ENCODE peak calls at places on chromosomes 13 and 19, in eight cellular contexts. One of them, this sample, is unnamed. For H3K36me3, the result is how much of the 10 kb centered on the place peaks cover.

GRCh38 chr13:109233293-109233692 is 553.1 kb downstream of the IRS2 start:
- DNase-seq in stomach: no peak
- DNase-seq in RWPE2: no peak
- DNase-seq in hepatocyte: no peak
- DNase-seq in fibroblast of lung: peak
- DNase-seq in effector memory CD4-positive, alpha-beta T cell: no peak
- DNase-seq in tibial nerve: no peak
- DNase-seq in heart right ventricle: no peak
- DNase-seq in this sample: no peak

GRCh38 chr13:109180905-109181425 is 551.6 kb downstream of the MYO16 start:
- DNase-seq in stomach: no peak
- DNase-seq in RWPE2: no peak
- DNase-seq in hepatocyte: peak
- DNase-seq in fibroblast of lung: peak
- DNase-seq in effector memory CD4-positive, alpha-beta T cell: no peak
- DNase-seq in tibial nerve: no peak
- DNase-seq in heart right ventricle: no peak
- DNase-seq in this sample: no peak

GRCh38 chr13:50334092-50334778 is 319.0 kb downstream of the KCNRG start:
- DNase-seq in stomach: no peak
- DNase-seq in RWPE2: no peak
- DNase-seq in hepatocyte: peak
- DNase-seq in fibroblast of lung: no peak
- DNase-seq in effector memory CD4-positive, alpha-beta T cell: no peak
- DNase-seq in tibial nerve: no peak
- DNase-seq in heart right ventricle: no peak
- DNase-seq in this sample: no peak

GRCh38 chr13:37561031-37561430 is 37.5 kb downstream of the POSTN start:
- DNase-seq in stomach: no peak
- DNase-seq in RWPE2: no peak
- DNase-seq in hepatocyte: no peak
- DNase-seq in fibroblast of lung: peak
- DNase-seq in effector memory CD4-positive, alpha-beta T cell: no peak
- DNase-seq in tibial nerve: no peak
- DNase-seq in heart right ventricle: no peak
- DNase-seq in this sample: no peak

GRCh38 chr13:113851480-113851803 is 12.4 kb downstream of the GAS6 start:
- DNase-seq in stomach: no peak
- DNase-seq in RWPE2: no peak
- DNase-seq in hepatocyte: no peak
- DNase-seq in fibroblast of lung: no peak
- DNase-seq in effector memory CD4-positive, alpha-beta T cell: no peak
- DNase-seq in tibial nerve: no peak
- DNase-seq in heart right ventricle: no peak
- DNase-seq in this sample: no peak

GRCh38 chr13:111993701-111994100 is 73.2 kb upstream of the SOX1 start:
- DNase-seq in stomach: no peak
- DNase-seq in RWPE2: no peak
- DNase-seq in hepatocyte: no peak
- DNase-seq in fibroblast of lung: no peak
- DNase-seq in effector memory CD4-positive, alpha-beta T cell: no peak
- DNase-seq in tibial nerve: no peak
- DNase-seq in heart right ventricle: no peak
- DNase-seq in this sample: no peak

GRCh38 chr19:19049406-19049805 is 14.4 kb upstream of the SLC25A42 start:
- DNase-seq in stomach: no peak
- DNase-seq in RWPE2: no peak
- DNase-seq in hepatocyte: no peak
- DNase-seq in fibroblast of lung: no peak
- DNase-seq in effector memory CD4-positive, alpha-beta T cell: no peak
- DNase-seq in tibial nerve: no peak
- DNase-seq in heart right ventricle: no peak
- DNase-seq in this sample: no peak

GRCh38 chr19:58001895-58002369 is 688 bp downstream of the ZNF606 start:
- DNase-seq in stomach: no peak
- DNase-seq in RWPE2: no peak
- DNase-seq in hepatocyte: no peak
- DNase-seq in fibroblast of lung: peak
- DNase-seq in effector memory CD4-positive, alpha-beta T cell: no peak
- DNase-seq in tibial nerve: no peak
- DNase-seq in heart right ventricle: no peak
- DNase-seq in this sample: no peak

GRCh38 chr13:44273991-44274810 is 99.4 kb upstream of the SERP2 start:
- DNase-seq in stomach: no peak
- DNase-seq in RWPE2: no peak
- DNase-seq in hepatocyte: peak
- DNase-seq in fibroblast of lung: no peak
- DNase-seq in effector memory CD4-positive, alpha-beta T cell: no peak
- DNase-seq in tibial nerve: no peak
- DNase-seq in heart right ventricle: no peak
- DNase-seq in this sample: peak

GRCh38 chr13:22848539-22849052 is 332.2 kb upstream of the SGCG start:
- DNase-seq in stomach: no peak
- DNase-seq in RWPE2: no peak
- DNase-seq in hepatocyte: peak
- DNase-seq in fibroblast of lung: no peak
- DNase-seq in effector memory CD4-positive, alpha-beta T cell: no peak
- DNase-seq in tibial nerve: no peak
- DNase-seq in heart right ventricle: no peak
- DNase-seq in this sample: peak

GRCh38 chr13:99657848-99658265 is 156.6 kb downstream of the TM9SF2 start:
- DNase-seq in stomach: peak
- DNase-seq in RWPE2: no peak
- DNase-seq in hepatocyte: peak
- DNase-seq in fibroblast of lung: peak
- DNase-seq in effector memory CD4-positive, alpha-beta T cell: no peak
- DNase-seq in tibial nerve: no peak
- DNase-seq in heart right ventricle: peak
- DNase-seq in this sample: no peak

GRCh38 chr19:12756150-12756883 is 4.7 kb downstream of the BEST2 start:
- DNase-seq in stomach: no peak
- DNase-seq in RWPE2: no peak
- DNase-seq in hepatocyte: no peak
- DNase-seq in fibroblast of lung: no peak
- DNase-seq in effector memory CD4-positive, alpha-beta T cell: no peak
- DNase-seq in tibial nerve: no peak
- DNase-seq in heart right ventricle: no peak
- DNase-seq in this sample: no peak

GRCh38 chr19:12868540-12869112 is 12.6 kb downstream of the DNASE2 start:
- DNase-seq in stomach: no peak
- DNase-seq in RWPE2: no peak
- DNase-seq in hepatocyte: no peak
- DNase-seq in fibroblast of lung: peak
- DNase-seq in effector memory CD4-positive, alpha-beta T cell: no peak
- DNase-seq in tibial nerve: no peak
- DNase-seq in heart right ventricle: no peak
- DNase-seq in this sample: no peak

GRCh38 chr13:113187263-113187669 is 21.2 kb downstream of the PCID2 start:
- DNase-seq in stomach: peak
- DNase-seq in RWPE2: peak
- DNase-seq in hepatocyte: peak
- DNase-seq in fibroblast of lung: peak
- DNase-seq in effector memory CD4-positive, alpha-beta T cell: no peak
- DNase-seq in tibial nerve: peak
- DNase-seq in heart right ventricle: peak
- DNase-seq in this sample: no peak

GRCh38 chr13:66492479-66492878 is 737.7 kb downstream of the PCDH9 start:
- DNase-seq in stomach: no peak
- DNase-seq in RWPE2: no peak
- DNase-seq in hepatocyte: peak
- DNase-seq in fibroblast of lung: peak
- DNase-seq in effector memory CD4-positive, alpha-beta T cell: no peak
- DNase-seq in tibial nerve: no peak
- DNase-seq in heart right ventricle: no peak
- DNase-seq in this sample: no peak

GRCh38 chr19:17235618-17236413 is 9.8 kb downstream of the OCEL1 start:
- DNase-seq in stomach: peak
- DNase-seq in RWPE2: no peak
- DNase-seq in hepatocyte: peak
- DNase-seq in fibroblast of lung: peak
- DNase-seq in effector memory CD4-positive, alpha-beta T cell: peak
- DNase-seq in tibial nerve: no peak
- DNase-seq in heart right ventricle: no peak
- DNase-seq in this sample: peak

GRCh38 chr19:35442091-35442490 is 6.0 kb upstream of the FFAR2 start:
- DNase-seq in stomach: no peak
- DNase-seq in RWPE2: no peak
- DNase-seq in hepatocyte: no peak
- DNase-seq in fibroblast of lung: no peak
- DNase-seq in effector memory CD4-positive, alpha-beta T cell: no peak
- DNase-seq in tibial nerve: no peak
- DNase-seq in heart right ventricle: no peak
- DNase-seq in this sample: no peak

GRCh38 chr13:106177146-106177545 is 358.3 kb downstream of the EFNB2 start:
- DNase-seq in stomach: no peak
- DNase-seq in RWPE2: no peak
- DNase-seq in hepatocyte: no peak
- DNase-seq in fibroblast of lung: no peak
- DNase-seq in effector memory CD4-positive, alpha-beta T cell: no peak
- DNase-seq in tibial nerve: no peak
- DNase-seq in heart right ventricle: no peak
- DNase-seq in this sample: no peak

GRCh38 chr13:83085186-83085900 is 796.9 kb downstream of the SLITRK1 start:
- DNase-seq in stomach: no peak
- DNase-seq in RWPE2: no peak
- DNase-seq in hepatocyte: no peak
- DNase-seq in fibroblast of lung: peak
- DNase-seq in effector memory CD4-positive, alpha-beta T cell: no peak
- DNase-seq in tibial nerve: no peak
- DNase-seq in heart right ventricle: no peak
- DNase-seq in this sample: no peak

GRCh38 chr19:6278740-6279619 is 795 bp downstream of the MLLT1 start:
- DNase-seq in stomach: no peak
- DNase-seq in RWPE2: no peak
- DNase-seq in hepatocyte: peak
- DNase-seq in fibroblast of lung: no peak
- DNase-seq in effector memory CD4-positive, alpha-beta T cell: no peak
- DNase-seq in tibial nerve: no peak
- DNase-seq in heart right ventricle: no peak
- DNase-seq in this sample: peak

GRCh38 chr19:23777216-23777615 is 18.5 kb upstream of the ZNF681 start:
- DNase-seq in stomach: no peak
- DNase-seq in RWPE2: no peak
- DNase-seq in hepatocyte: no peak
- DNase-seq in fibroblast of lung: no peak
- DNase-seq in effector memory CD4-positive, alpha-beta T cell: no peak
- DNase-seq in tibial nerve: no peak
- DNase-seq in heart right ventricle: no peak
- DNase-seq in this sample: no peak

GRCh38 chr19:23783634-23784033 is 24.9 kb upstream of the ZNF681 start:
- DNase-seq in stomach: no peak
- DNase-seq in RWPE2: no peak
- DNase-seq in hepatocyte: peak
- DNase-seq in fibroblast of lung: no peak
- DNase-seq in effector memory CD4-positive, alpha-beta T cell: no peak
- DNase-seq in tibial nerve: no peak
- DNase-seq in heart right ventricle: no peak
- DNase-seq in this sample: no peak

GRCh38 chr19:23776507-23777205 is 18.0 kb upstream of the ZNF681 start:
- DNase-seq in stomach: no peak
- DNase-seq in RWPE2: no peak
- DNase-seq in hepatocyte: no peak
- DNase-seq in fibroblast of lung: no peak
- DNase-seq in effector memory CD4-positive, alpha-beta T cell: no peak
- DNase-seq in tibial nerve: no peak
- DNase-seq in heart right ventricle: no peak
- DNase-seq in this sample: no peak

GRCh38 chr19:23778566-23778965 is 19.9 kb upstream of the ZNF681 start:
- DNase-seq in stomach: no peak
- DNase-seq in RWPE2: no peak
- DNase-seq in hepatocyte: no peak
- DNase-seq in fibroblast of lung: no peak
- DNase-seq in effector memory CD4-positive, alpha-beta T cell: no peak
- DNase-seq in tibial nerve: no peak
- DNase-seq in heart right ventricle: no peak
- DNase-seq in this sample: no peak

DNA sequence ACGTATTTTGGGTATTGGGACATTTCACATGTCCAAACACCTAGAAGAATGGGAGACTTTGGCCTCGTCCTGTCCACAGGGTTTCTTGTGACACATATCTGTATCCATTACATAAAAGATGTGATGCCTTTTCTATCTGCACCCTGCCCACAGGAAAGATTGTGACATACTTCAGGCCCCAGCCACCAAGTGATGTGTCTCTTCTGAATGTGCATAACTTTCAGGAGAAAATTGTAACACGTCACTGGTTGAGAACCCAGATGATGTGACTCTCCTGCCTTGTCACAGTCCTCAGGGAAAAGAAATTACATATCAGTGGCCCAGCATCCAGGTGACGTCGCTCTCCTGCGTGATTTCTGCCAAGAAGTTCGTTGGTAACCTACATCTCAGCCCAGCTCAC is 21.0 kb upstream of the ZNF681 start:
- DNase-seq in stomach: no peak
- DNase-seq in RWPE2: no peak
- DNase-seq in hepatocyte: no peak
- DNase-seq in fibroblast of lung: no peak
- DNase-seq in effector memory CD4-positive, alpha-beta T cell: no peak
- DNase-seq in tibial nerve: no peak
- DNase-seq in heart right ventricle: no peak
- DNase-seq in this sample: no peak
- H3K36me3 ChIP-seq in stomach: half or more
- H3K36me3 ChIP-seq in RWPE2: under half
- H3K36me3 ChIP-seq in hepatocyte: under half
- H3K36me3 ChIP-seq in fibroblast of lung: under half
- H3K36me3 ChIP-seq in effector memory CD4-positive, alpha-beta T cell: under half
- H3K36me3 ChIP-seq in tibial nerve: under half
- H3K36me3 ChIP-seq in heart right ventricle: under half
- H3K36me3 ChIP-seq in this sample: under half

GRCh38 chr19:9912551-9913236 is 23.6 kb downstream of the OLFM2 start:
- DNase-seq in stomach: no peak
- DNase-seq in RWPE2: no peak
- DNase-seq in hepatocyte: no peak
- DNase-seq in fibroblast of lung: no peak
- DNase-seq in effector memory CD4-positive, alpha-beta T cell: no peak
- DNase-seq in tibial nerve: no peak
- DNase-seq in heart right ventricle: no peak
- DNase-seq in this sample: no peak
- H3K4me3 ChIP-seq in stomach: peak
- H3K4me3 ChIP-seq in RWPE2: no peak
- H3K4me3 ChIP-seq in hepatocyte: peak
- H3K4me3 ChIP-seq in fibroblast of lung: no peak
- H3K4me3 ChIP-seq in effector memory CD4-positive, alpha-beta T cell: no peak
- H3K4me3 ChIP-seq in tibial nerve: no peak
- H3K4me3 ChIP-seq in heart right ventricle: peak
- H3K4me3 ChIP-seq in this sample: no peak

GRCh38 chr19:37114001-37114400 is 35.8 kb downstream of the ZNF420 start:
- DNase-seq in stomach: no peak
- DNase-seq in RWPE2: no peak
- DNase-seq in hepatocyte: no peak
- DNase-seq in fibroblast of lung: no peak
- DNase-seq in effector memory CD4-positive, alpha-beta T cell: no peak
- DNase-seq in tibial nerve: no peak
- DNase-seq in heart right ventricle: no peak
- DNase-seq in this sample: no peak
- H3K36me3 ChIP-seq in stomach: half or more
- H3K36me3 ChIP-seq in RWPE2: under half
- H3K36me3 ChIP-seq in hepatocyte: under half
- H3K36me3 ChIP-seq in fibroblast of lung: under half
- H3K36me3 ChIP-seq in effector memory CD4-positive, alpha-beta T cell: under half
- H3K36me3 ChIP-seq in tibial nerve: half or more
- H3K36me3 ChIP-seq in heart right ventricle: half or more
- H3K36me3 ChIP-seq in this sample: under half

GRCh38 chr13:58574791-58575190 is 943.2 kb downstream of the PCDH17 start:
- DNase-seq in stomach: no peak
- DNase-seq in RWPE2: no peak
- DNase-seq in hepatocyte: no peak
- DNase-seq in fibroblast of lung: no peak
- DNase-seq in effector memory CD4-positive, alpha-beta T cell: no peak
- DNase-seq in tibial nerve: no peak
- DNase-seq in heart right ventricle: no peak
- DNase-seq in this sample: no peak

GRCh38 chr13:58573742-58574141 is 942.2 kb downstream of the PCDH17 start:
- DNase-seq in stomach: no peak
- DNase-seq in RWPE2: no peak
- DNase-seq in hepatocyte: no peak
- DNase-seq in fibroblast of lung: no peak
- DNase-seq in effector memory CD4-positive, alpha-beta T cell: no peak
- DNase-seq in tibial nerve: no peak
- DNase-seq in heart right ventricle: no peak
- DNase-seq in this sample: no peak
- H3K4me3 ChIP-seq in stomach: no peak
- H3K4me3 ChIP-seq in RWPE2: no peak
- H3K4me3 ChIP-seq in hepatocyte: no peak
- H3K4me3 ChIP-seq in fibroblast of lung: no peak
- H3K4me3 ChIP-seq in effector memory CD4-positive, alpha-beta T cell: no peak
- H3K4me3 ChIP-seq in tibial nerve: no peak
- H3K4me3 ChIP-seq in heart right ventricle: no peak
- H3K4me3 ChIP-seq in this sample: no peak